ENCODE peak calls at places on chromosomes 1 and 21, in five cellular contexts. One of them, this sample, is unnamed.
A peak's percentile ranks its signal among the peaks of the same experiment; 100 is the strongest.

GRCh38 chr1:221963742-221964141 is 221.9 kb upstream of the DUSP10 start:
- DNase-seq in A549: no peak
- DNase-seq in endothelial cell of umbilical vein: no peak
- DNase-seq in WTC11: no peak
- DNase-seq in K562: no peak
- DNase-seq in this sample: no peak

GRCh38 chr21:42524341-42525227 is 10.9 kb downstream of the SLC37A1 start:
- DNase-seq in A549: no peak
- DNase-seq in K562: no peak
- DNase-seq in WTC11: peak; percentile 53
- DNase-seq in endothelial cell of umbilical vein: no peak
- DNase-seq in this sample: peak; percentile 14

GRCh38 chr1:182703539-182703938 is 19.2 kb upstream of the RGS8 start:
- DNase-seq in A549: no peak
- DNase-seq in K562: no peak
- DNase-seq in WTC11: no peak
- DNase-seq in endothelial cell of umbilical vein: no peak
- DNase-seq in this sample: no peak

GRCh38 chr1:14968251-14968812 is 185.2 kb upstream of the TMEM51 start:
- DNase-seq in endothelial cell of umbilical vein: peak; percentile 67
- DNase-seq in WTC11: no peak
- DNase-seq in K562: no peak
- DNase-seq in A549: no peak
- DNase-seq in this sample: no peak

GRCh38 chr1:118158918-118159317 is 26.1 kb downstream of the SPAG17 start:
- DNase-seq in endothelial cell of umbilical vein: no peak
- DNase-seq in K562: no peak
- DNase-seq in WTC11: no peak
- DNase-seq in A549: no peak
- DNase-seq in this sample: no peak

GRCh38 chr1:197733324-197733723 is 42.0 kb downstream of the DENND1B start:
- DNase-seq in A549: no peak
- DNase-seq in K562: no peak
- DNase-seq in endothelial cell of umbilical vein: no peak
- DNase-seq in WTC11: no peak
- DNase-seq in this sample: no peak

GRCh38 chr1:231319080-231319479 is 18.6 kb downstream of the EXOC8 start:
- DNase-seq in A549: no peak
- DNase-seq in endothelial cell of umbilical vein: no peak
- DNase-seq in K562: no peak
- DNase-seq in WTC11: no peak
- DNase-seq in this sample: no peak

GRCh38 chr1:214500349-214501055 is 50.9 kb downstream of the PTPN14 start:
- DNase-seq in endothelial cell of umbilical vein: no peak
- DNase-seq in K562: no peak
- DNase-seq in WTC11: no peak
- DNase-seq in A549: no peak
- DNase-seq in this sample: no peak

GRCh38 chr1:33111965-33112364 is 31.0 kb downstream of the AZIN2 start:
- DNase-seq in endothelial cell of umbilical vein: peak; percentile 49
- DNase-seq in WTC11: no peak
- DNase-seq in A549: no peak
- DNase-seq in K562: no peak
- DNase-seq in this sample: peak; percentile 55

GRCh38 chr1:37476460-37477197 is 2.2 kb downstream of the ZC3H12A start:
- DNase-seq in WTC11: no peak
- DNase-seq in K562: no peak
- DNase-seq in endothelial cell of umbilical vein: peak; percentile 86
- DNase-seq in A549: peak; percentile 74
- DNase-seq in this sample: no peak

GRCh38 chr21:32613436-32614043 is 1.4 kb upstream of the CFAP298 start:
- DNase-seq in endothelial cell of umbilical vein: no peak
- DNase-seq in WTC11: no peak
- DNase-seq in K562: peak; percentile 31
- DNase-seq in A549: no peak
- DNase-seq in this sample: no peak

GRCh38 chr1:111481387-111482221 is 7.8 kb downstream of the C1orf162 start:
- DNase-seq in WTC11: peak; percentile 74
- DNase-seq in K562: peak; percentile 82
- DNase-seq in A549: peak; percentile 31
- DNase-seq in endothelial cell of umbilical vein: peak; percentile 62
- DNase-seq in this sample: peak; percentile 84

GRCh38 chr1:31605908-31606427 is 11.5 kb upstream of the HCRTR1 start:
- DNase-seq in A549: no peak
- DNase-seq in K562: peak; percentile 17
- DNase-seq in endothelial cell of umbilical vein: no peak
- DNase-seq in WTC11: no peak
- DNase-seq in this sample: peak; percentile 75

GRCh38 chr1:41980872-41981653 is 62.3 kb upstream of the HIVEP3 start:
- DNase-seq in A549: no peak
- DNase-seq in K562: no peak
- DNase-seq in WTC11: no peak
- DNase-seq in endothelial cell of umbilical vein: no peak
- DNase-seq in this sample: peak; percentile 52

GRCh38 chr1:230793463-230793745 is 46.2 kb downstream of the CAPN9 start:
- DNase-seq in endothelial cell of umbilical vein: no peak
- DNase-seq in WTC11: no peak
- DNase-seq in A549: no peak
- DNase-seq in K562: no peak
- DNase-seq in this sample: no peak

GRCh38 chr21:45305831-45306230 is 18.1 kb upstream of the POFUT2 start:
- DNase-seq in WTC11: peak; percentile 3
- DNase-seq in endothelial cell of umbilical vein: no peak
- DNase-seq in A549: no peak
- DNase-seq in K562: no peak
- DNase-seq in this sample: no peak

GRCh38 chr1:7040969-7041368 is 255.7 kb downstream of the CAMTA1 start:
- DNase-seq in A549: no peak
- DNase-seq in endothelial cell of umbilical vein: no peak
- DNase-seq in K562: no peak
- DNase-seq in WTC11: no peak
- DNase-seq in this sample: no peak

GRCh38 chr21:10272216-10272615 is 249.2 kb upstream of the TPTE start:
- DNase-seq in endothelial cell of umbilical vein: peak; percentile 4
- DNase-seq in K562: no peak
- DNase-seq in A549: no peak
- DNase-seq in WTC11: no peak
- DNase-seq in this sample: no peak

GRCh38 chr1:226903819-226904710 is 33.6 kb downstream of the PSEN2 start:
- DNase-seq in endothelial cell of umbilical vein: no peak
- DNase-seq in WTC11: no peak
- DNase-seq in A549: no peak
- DNase-seq in K562: no peak
- DNase-seq in this sample: no peak

GRCh38 chr21:39867198-39867650 is at the start of gene PCP4:
- DNase-seq in WTC11: peak; percentile 87
- DNase-seq in A549: peak; percentile 13
- DNase-seq in endothelial cell of umbilical vein: no peak
- DNase-seq in K562: peak; percentile 68
- DNase-seq in this sample: peak; percentile 47

GRCh38 chr1:208850441-208850840 is 606.3 kb upstream of the PLXNA2 start:
- DNase-seq in K562: no peak
- DNase-seq in endothelial cell of umbilical vein: no peak
- DNase-seq in A549: no peak
- DNase-seq in WTC11: no peak
- DNase-seq in this sample: no peak

GRCh38 chr1:97243973-97244560 is 522.5 kb downstream of the PTBP2 start:
- DNase-seq in endothelial cell of umbilical vein: peak; percentile 48
- DNase-seq in WTC11: no peak
- DNase-seq in A549: no peak
- DNase-seq in K562: no peak
- DNase-seq in this sample: peak; percentile 24

GRCh38 chr1:80540149-80540548 is 1260.6 kb upstream of the ADGRL2 start:
- DNase-seq in K562: no peak
- DNase-seq in WTC11: no peak
- DNase-seq in endothelial cell of umbilical vein: no peak
- DNase-seq in A549: no peak
- DNase-seq in this sample: no peak

GRCh38 chr1:161730050-161730564 is 8.8 kb downstream of the FCRLB start:
- DNase-seq in A549: no peak
- DNase-seq in endothelial cell of umbilical vein: peak; percentile 39
- DNase-seq in WTC11: no peak
- DNase-seq in K562: peak; percentile 50
- DNase-seq in this sample: peak; percentile 83
- TF ChIP-seq MAX in A549: no peak
- TF ChIP-seq MAX in endothelial cell of umbilical vein: no peak
- TF ChIP-seq MAX in WTC11: no peak
- TF ChIP-seq MAX in K562: no peak
- TF ChIP-seq MAX in this sample: no peak

GRCh38 chr1:25536124-25536523 is 7.3 kb upstream of the LDLRAP1 start:
- DNase-seq in K562: no peak
- DNase-seq in endothelial cell of umbilical vein: no peak
- DNase-seq in A549: no peak
- DNase-seq in WTC11: no peak
- DNase-seq in this sample: no peak

GRCh38 chr1:25534389-25534788 is 9.0 kb upstream of the LDLRAP1 start:
- DNase-seq in endothelial cell of umbilical vein: no peak
- DNase-seq in A549: no peak
- DNase-seq in K562: no peak
- DNase-seq in WTC11: no peak
- DNase-seq in this sample: no peak

GRCh38 chr1:25530348-25531081 is 12.9 kb upstream of the LDLRAP1 start:
- DNase-seq in endothelial cell of umbilical vein: no peak
- DNase-seq in K562: no peak
- DNase-seq in A549: no peak
- DNase-seq in WTC11: no peak
- DNase-seq in this sample: no peak

GRCh38 chr1:25531082-25531461 is 12.3 kb upstream of the LDLRAP1 start:
- DNase-seq in WTC11: no peak
- DNase-seq in endothelial cell of umbilical vein: no peak
- DNase-seq in K562: no peak
- DNase-seq in A549: no peak
- DNase-seq in this sample: no peak

DNA sequence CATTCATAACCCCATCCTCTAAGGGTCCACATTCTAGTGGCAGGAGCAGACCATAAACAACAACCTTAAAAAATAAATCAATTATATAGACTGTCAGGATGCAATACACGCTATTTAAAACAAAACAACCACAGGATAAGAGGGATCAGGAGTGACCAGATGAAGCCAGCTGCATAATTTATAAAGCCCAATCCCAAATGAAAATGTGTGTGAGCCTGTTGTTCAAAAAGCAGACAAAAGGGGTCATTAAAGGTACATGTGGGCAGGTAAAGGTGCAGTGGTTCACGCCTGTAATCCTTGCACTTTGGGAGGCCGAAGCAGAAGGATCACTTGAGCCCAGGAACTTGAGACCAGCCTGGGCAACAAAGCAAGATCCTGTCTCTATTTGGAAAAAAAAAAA is 10.4 kb upstream of the LDLRAP1 start:
- DNase-seq in WTC11: no peak
- DNase-seq in A549: no peak
- DNase-seq in endothelial cell of umbilical vein: no peak
- DNase-seq in K562: no peak
- DNase-seq in this sample: no peak
- TF ChIP-seq CTCF in WTC11: no peak
- TF ChIP-seq CTCF in A549: no peak
- TF ChIP-seq CTCF in endothelial cell of umbilical vein: no peak
- TF ChIP-seq CTCF in K562: peak; percentile 32
- TF ChIP-seq CTCF in this sample: no peak

GRCh38 chr1:160374701-160375443 is 8.0 kb downstream of the NHLH1 start:
- DNase-seq in WTC11: peak; percentile 50
- DNase-seq in A549: no peak
- DNase-seq in endothelial cell of umbilical vein: no peak
- DNase-seq in K562: no peak
- DNase-seq in this sample: peak; percentile 60
- TF ChIP-seq MAX in WTC11: peak; percentile 7
- TF ChIP-seq MAX in A549: no peak
- TF ChIP-seq MAX in endothelial cell of umbilical vein: no peak
- TF ChIP-seq MAX in K562: no peak
- TF ChIP-seq MAX in this sample: no peak

GRCh38 chr1:114670083-114671010 is 498 bp upstream of the DENND2C start:
- DNase-seq in K562: peak; percentile 97
- DNase-seq in WTC11: peak; percentile 96
- DNase-seq in A549: peak; percentile 65
- DNase-seq in endothelial cell of umbilical vein: peak; percentile 91
- DNase-seq in this sample: peak; percentile 86
- TF ChIP-seq CTCF in K562: no peak
- TF ChIP-seq CTCF in WTC11: no peak
- TF ChIP-seq CTCF in A549: no peak
- TF ChIP-seq CTCF in endothelial cell of umbilical vein: no peak
- TF ChIP-seq CTCF in this sample: no peak

DNA sequence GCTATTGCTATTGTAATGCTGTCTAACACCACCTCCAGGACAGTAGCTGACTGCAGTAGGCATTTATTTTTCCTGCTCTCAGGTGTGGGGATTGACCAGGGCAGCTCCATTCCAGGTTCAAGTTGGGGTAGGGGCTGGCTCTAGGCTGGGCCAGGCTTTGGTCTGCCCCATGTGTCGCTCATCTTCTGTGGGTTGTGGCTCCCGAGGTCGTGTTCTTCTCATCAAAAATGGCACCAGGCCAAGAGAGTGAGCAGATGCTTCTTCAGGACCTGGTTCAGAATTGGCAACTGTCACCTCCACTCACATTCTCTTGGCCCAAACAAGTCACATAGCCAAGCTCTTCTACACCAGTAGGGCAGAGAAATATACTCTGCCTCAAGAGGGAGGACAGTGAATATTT is 133.7 kb downstream of the PTPRU start:
- DNase-seq in K562: no peak
- DNase-seq in endothelial cell of umbilical vein: no peak
- DNase-seq in WTC11: no peak
- DNase-seq in A549: no peak
- DNase-seq in this sample: no peak
- TF ChIP-seq MAX in K562: no peak
- TF ChIP-seq MAX in endothelial cell of umbilical vein: no peak
- TF ChIP-seq MAX in WTC11: no peak
- TF ChIP-seq MAX in A549: no peak
- TF ChIP-seq MAX in this sample: no peak

DNA sequence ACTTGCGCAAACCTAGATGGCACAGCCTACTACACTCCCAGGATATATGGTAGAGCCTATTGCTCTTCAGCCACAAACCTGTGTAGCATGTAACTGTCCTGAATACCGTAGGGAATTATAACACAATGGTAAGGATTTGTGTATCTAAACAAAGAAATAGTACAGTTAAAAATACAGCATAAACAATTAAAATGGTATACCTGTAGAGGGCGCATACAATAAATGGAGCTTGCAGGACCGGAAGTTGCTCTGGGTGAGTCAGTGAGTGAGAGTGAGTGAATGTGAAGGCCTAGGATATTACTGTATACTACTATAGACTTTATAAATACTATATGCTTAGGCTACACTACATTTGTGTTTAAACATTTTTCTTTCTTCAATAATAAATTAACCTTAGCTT is 99.3 kb downstream of the PLD5 start:
- DNase-seq in A549: peak; percentile 8
- DNase-seq in endothelial cell of umbilical vein: no peak
- DNase-seq in K562: no peak
- DNase-seq in WTC11: no peak
- DNase-seq in this sample: peak; percentile 34
- TF ChIP-seq CTCF in A549: peak; percentile 22
- TF ChIP-seq CTCF in endothelial cell of umbilical vein: no peak
- TF ChIP-seq CTCF in K562: no peak
- TF ChIP-seq CTCF in WTC11: no peak
- TF ChIP-seq CTCF in this sample: no peak

GRCh38 chr1:63686696-63687095 is 87.1 kb upstream of the ROR1 start:
- DNase-seq in WTC11: no peak
- DNase-seq in K562: no peak
- DNase-seq in A549: no peak
- DNase-seq in endothelial cell of umbilical vein: no peak
- DNase-seq in this sample: no peak
- TF ChIP-seq MAX in WTC11: no peak
- TF ChIP-seq MAX in K562: no peak
- TF ChIP-seq MAX in A549: no peak
- TF ChIP-seq MAX in endothelial cell of umbilical vein: no peak
- TF ChIP-seq MAX in this sample: no peak

This sample was measured in NB4.